ENCODE peak calls at places on chromosomes 1 and 21, in five cellular contexts. One of them, this sample, is unnamed.
A peak's percentile ranks its signal among the peaks of the same experiment; 100 is the strongest.

GRCh38 chr1:25619101-25619890 is 2.7 kb downstream of the MAN1C1 start:
- DNase-seq in mesenteric fat pad: no peak
- DNase-seq in neural crest cell: peak; percentile 81
- DNase-seq in H9: peak; percentile 84
- DNase-seq in kidney tubule cell: peak; percentile 10
- DNase-seq in this sample: no peak

GRCh38 chr1:186897008-186897407 is 68.3 kb downstream of the PLA2G4A start:
- DNase-seq in mesenteric fat pad: no peak
- DNase-seq in neural crest cell: no peak
- DNase-seq in H9: no peak
- DNase-seq in kidney tubule cell: no peak
- DNase-seq in this sample: no peak

GRCh38 chr1:206511362-206512064 is 4.2 kb downstream of the RASSF5 start:
- DNase-seq in mesenteric fat pad: no peak
- DNase-seq in neural crest cell: no peak
- DNase-seq in H9: no peak
- DNase-seq in kidney tubule cell: no peak
- DNase-seq in this sample: no peak

GRCh38 chr1:15948600-15949452 is 27.1 kb downstream of the ZBTB17 start:
- DNase-seq in mesenteric fat pad: no peak
- DNase-seq in neural crest cell: no peak
- DNase-seq in H9: no peak
- DNase-seq in kidney tubule cell: peak; percentile 93
- DNase-seq in this sample: no peak

GRCh38 chr21:41879190-41879998 is at the start of gene PRDM15:
- DNase-seq in mesenteric fat pad: peak; percentile 93
- DNase-seq in neural crest cell: peak; percentile 79
- DNase-seq in H9: peak; percentile 84
- DNase-seq in kidney tubule cell: peak; percentile 85
- DNase-seq in this sample: peak; percentile 75

GRCh38 chr21:38910390-38911008 is 104.8 kb downstream of the ETS2 start:
- DNase-seq in mesenteric fat pad: no peak
- DNase-seq in neural crest cell: no peak
- DNase-seq in H9: no peak
- DNase-seq in kidney tubule cell: peak; percentile 73
- DNase-seq in this sample: no peak

GRCh38 chr21:42553435-42553834 is 39.8 kb downstream of the SLC37A1 start:
- DNase-seq in mesenteric fat pad: no peak
- DNase-seq in neural crest cell: no peak
- DNase-seq in H9: no peak
- DNase-seq in kidney tubule cell: no peak
- DNase-seq in this sample: no peak

GRCh38 chr1:86940599-86940998 is 26.2 kb downstream of the HS2ST1 start:
- DNase-seq in mesenteric fat pad: no peak
- DNase-seq in neural crest cell: no peak
- DNase-seq in H9: no peak
- DNase-seq in kidney tubule cell: no peak
- DNase-seq in this sample: no peak

GRCh38 chr1:39499668-39500067 is 8.2 kb downstream of the BMP8A start:
- DNase-seq in mesenteric fat pad: no peak
- DNase-seq in neural crest cell: no peak
- DNase-seq in H9: no peak
- DNase-seq in kidney tubule cell: no peak
- DNase-seq in this sample: no peak

GRCh38 chr1:207981976-207982375 is 71.1 kb upstream of the CD34 start:
- DNase-seq in mesenteric fat pad: no peak
- DNase-seq in neural crest cell: no peak
- DNase-seq in H9: peak; percentile 78
- DNase-seq in kidney tubule cell: peak; percentile 11
- DNase-seq in this sample: peak; percentile 18

GRCh38 chr1:184757891-184758290 is 3.2 kb upstream of the EDEM3 start:
- DNase-seq in mesenteric fat pad: no peak
- DNase-seq in neural crest cell: no peak
- DNase-seq in H9: no peak
- DNase-seq in kidney tubule cell: no peak
- DNase-seq in this sample: no peak

GRCh38 chr1:9400425-9401079 is 107.9 kb downstream of the SPSB1 start:
- DNase-seq in mesenteric fat pad: no peak
- DNase-seq in neural crest cell: no peak
- DNase-seq in H9: no peak
- DNase-seq in kidney tubule cell: peak; percentile 73
- DNase-seq in this sample: no peak

GRCh38 chr1:3005771-3006170 is 15.5 kb upstream of the ACTRT2 start:
- DNase-seq in mesenteric fat pad: peak; percentile 64
- DNase-seq in neural crest cell: no peak
- DNase-seq in H9: no peak
- DNase-seq in kidney tubule cell: no peak
- DNase-seq in this sample: no peak

GRCh38 chr21:41926068-41926806 is 27.6 kb downstream of the C2CD2 start:
- DNase-seq in mesenteric fat pad: peak; percentile 14
- DNase-seq in neural crest cell: no peak
- DNase-seq in H9: no peak
- DNase-seq in kidney tubule cell: peak; percentile 59
- DNase-seq in this sample: no peak

GRCh38 chr1:213697192-213697802 is 290.5 kb upstream of the PROX1 start:
- DNase-seq in mesenteric fat pad: no peak
- DNase-seq in neural crest cell: no peak
- DNase-seq in H9: no peak
- DNase-seq in kidney tubule cell: no peak
- DNase-seq in this sample: no peak

GRCh38 chr1:228032041-228032440 is 25.2 kb downstream of the WNT3A start:
- DNase-seq in mesenteric fat pad: no peak
- DNase-seq in neural crest cell: no peak
- DNase-seq in H9: peak; percentile 6
- DNase-seq in kidney tubule cell: no peak
- DNase-seq in this sample: no peak

GRCh38 chr1:205240569-205240968 is 12.8 kb downstream of the TMCC2 start:
- DNase-seq in mesenteric fat pad: peak; percentile 47
- DNase-seq in neural crest cell: no peak
- DNase-seq in H9: no peak
- DNase-seq in kidney tubule cell: no peak
- DNase-seq in this sample: no peak

GRCh38 chr21:39004776-39005605 is 178.3 kb downstream of the PSMG1 start:
- DNase-seq in mesenteric fat pad: no peak
- DNase-seq in neural crest cell: no peak
- DNase-seq in H9: peak; percentile 63
- DNase-seq in kidney tubule cell: no peak
- DNase-seq in this sample: no peak